ENCODE peak calls at places on chromosomes 13 and 19, in four cellular contexts. M is H1, Q is K562, J is HepG2. A is an unnamed sample.

GRCh38 chr19:52533901-52534300 is 6.4 kb downstream of the ZNF808 start:
- DNase-seq in M (no peak), Q (no peak), J (no peak), A (no peak)

GRCh38 chr19:33763661-33764343 is 32.9 kb upstream of the KCTD15 start:
- DNase-seq in M (no peak), Q (no peak), J (no peak), A (no peak)

GRCh38 chr19:46076951-46077814 is 36.4 kb upstream of the IGFL4 start:
- DNase-seq in M (peak), Q (peak), J (peak), A (no peak)

GRCh38 chr19:45154064-45154827 is 6.5 kb downstream of the NKPD1 start:
- DNase-seq in M (no peak), Q (peak), J (peak), A (no peak)

GRCh38 chr19:46495789-46496099 is at the start of gene PNMA8B:
- DNase-seq in M (peak), Q (peak), J (no peak), A (no peak)

GRCh38 chr19:55277494-55277893 is 2.4 kb downstream of the HSPBP1 start:
- DNase-seq in M (no peak), Q (no peak), J (no peak), A (no peak)

GRCh38 chr19:54517483-54517882 is 14.9 kb downstream of the LAIR2 start:
- DNase-seq in M (peak), Q (peak), J (peak), A (no peak)

GRCh38 chr19:3857449-3858003 is 11.3 kb downstream of the ZFR2 start:
- DNase-seq in M (no peak), Q (no peak), J (no peak), A (no peak)

GRCh38 chr13:82719987-82720386 is 1162.3 kb downstream of the SLITRK1 start:
- DNase-seq in M (no peak), Q (no peak), J (no peak), A (no peak)

GRCh38 chr19:17869114-17869608 is 2.6 kb upstream of the SLC5A5 start:
- DNase-seq in M (peak), Q (no peak), J (no peak), A (no peak)

GRCh38 chr13:35744566-35745203 is 268.2 kb upstream of the MAB21L1 start:
- DNase-seq in M (peak), Q (no peak), J (no peak), A (no peak)

GRCh38 chr19:19540707-19541515 is 2.8 kb downstream of the CILP2 start:
- DNase-seq in M (peak), Q (peak), J (no peak), A (no peak)

GRCh38 chr13:24153979-24154378 is 6.5 kb upstream of the SPATA13 start:
- DNase-seq in M (no peak), Q (no peak), J (no peak), A (no peak)

GRCh38 chr19:5913739-5914357 is at the start of gene CAPS:
- DNase-seq in M (no peak), Q (no peak), J (peak), A (no peak)
- TF ChIP-seq ATF3 in M (no peak), Q (no peak), J (no peak), A (no peak)

DNA sequence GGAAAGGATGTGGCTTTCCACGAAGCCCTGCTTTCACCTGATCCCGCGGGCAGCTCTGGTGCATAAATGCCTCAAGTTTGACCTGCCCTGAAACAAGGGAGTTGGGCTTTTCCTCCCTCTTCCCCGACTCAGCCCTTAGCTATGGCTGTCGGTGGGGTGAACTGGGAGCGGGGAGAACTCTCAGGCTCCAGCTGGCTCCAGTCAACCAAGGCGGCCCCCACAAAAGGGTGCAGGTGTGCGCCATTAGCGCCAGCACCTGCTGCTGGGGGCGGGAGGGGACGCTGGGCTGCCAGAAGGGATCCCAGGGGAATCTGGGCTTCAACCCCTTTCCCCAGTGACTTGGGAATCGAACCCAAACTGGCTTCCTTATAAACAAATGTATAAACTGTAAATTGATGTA is 7.1 kb upstream of the DHRS12 start:
- DNase-seq in M (no peak), Q (no peak), J (no peak), A (no peak)
- TF ChIP-seq CBX5 in M (no peak), Q (no peak), J (no peak), A (no peak)

DNA sequence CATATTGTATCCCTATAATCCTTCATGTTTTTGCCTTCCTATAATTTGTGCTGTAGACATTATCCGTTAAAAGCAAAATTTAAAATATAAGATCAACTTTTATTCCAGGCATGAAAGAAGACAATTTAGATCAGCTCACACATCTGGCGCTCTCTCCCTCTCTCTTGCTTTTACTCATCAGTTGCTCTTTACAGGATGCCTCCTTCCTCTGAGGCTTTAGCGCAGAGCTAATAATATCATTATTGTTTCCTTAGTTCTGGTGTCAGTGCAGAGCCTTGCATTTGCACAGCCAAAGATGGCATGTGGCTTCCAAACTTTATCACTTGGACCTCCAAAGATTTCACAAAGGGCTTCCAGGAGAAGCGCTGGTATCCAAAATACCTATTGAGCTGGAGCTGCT is 295.1 kb downstream of the FGF9 start:
- DNase-seq in M (no peak), Q (no peak), J (no peak), A (no peak)
- TF ChIP-seq ATF3 in M (no peak), Q (no peak), J (no peak), A (no peak)

DNA sequence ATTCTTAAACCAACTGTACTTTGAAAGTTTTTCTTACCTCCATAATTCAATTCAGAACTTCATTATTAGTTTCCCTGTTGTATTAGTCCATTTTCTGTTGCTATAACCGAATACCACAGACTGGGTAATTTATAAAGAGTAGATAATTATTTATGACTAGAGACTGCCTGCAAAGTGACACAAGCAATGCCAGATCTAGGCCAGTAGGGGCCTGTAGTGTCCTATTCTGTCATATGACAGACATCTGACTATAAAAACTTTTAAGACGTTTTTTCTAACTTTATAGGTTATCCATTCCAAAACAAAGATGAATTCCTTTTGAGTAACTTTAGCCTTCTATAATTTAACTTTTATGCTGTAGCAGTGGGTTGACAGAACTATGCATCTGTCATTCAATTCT is 2783.8 kb downstream of the PCDH9 start:
- DNase-seq in M (no peak), Q (no peak), J (no peak), A (no peak)
- TF ChIP-seq CBX5 in M (no peak), Q (no peak), J (no peak), A (no peak)

DNA sequence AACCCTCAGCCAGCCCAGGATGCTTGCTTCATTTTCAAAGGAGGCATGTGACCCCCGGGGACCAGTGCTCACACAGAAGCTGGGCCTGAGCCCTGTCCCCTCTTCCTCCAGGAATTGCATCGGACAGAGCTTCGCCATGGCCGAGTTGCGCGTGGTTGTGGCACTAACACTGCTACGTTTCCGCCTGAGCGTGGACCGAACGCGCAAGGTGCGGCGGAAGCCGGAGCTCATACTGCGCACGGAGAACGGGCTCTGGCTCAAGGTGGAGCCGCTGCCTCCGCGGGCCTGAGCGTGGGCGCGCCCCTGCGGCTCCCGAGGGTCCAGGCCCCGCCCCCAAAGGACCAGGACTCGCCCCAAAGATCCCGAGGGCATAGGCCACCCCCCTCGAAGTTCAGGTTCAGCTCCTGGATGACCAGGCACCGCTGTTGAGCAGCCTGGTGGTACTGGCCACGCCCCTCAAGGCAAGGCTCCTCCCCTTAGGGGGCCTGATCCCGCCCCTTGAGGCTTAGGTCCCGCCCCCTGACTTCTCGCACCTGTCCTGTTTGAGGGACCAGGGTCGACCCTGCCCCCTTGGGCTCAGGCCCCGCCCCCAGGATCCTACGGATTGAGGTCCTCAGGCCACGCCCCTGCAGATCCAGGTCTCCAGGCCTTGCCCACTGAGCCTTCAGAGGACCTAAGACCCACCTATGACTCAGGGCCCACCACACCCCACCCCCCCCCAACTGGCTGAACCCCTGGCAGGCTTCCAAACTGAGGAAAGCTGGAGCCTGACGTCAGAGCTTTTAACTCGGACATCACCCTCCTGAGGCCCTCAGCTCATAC is 43.1 kb downstream of the CYP4F22 start:
- DNase-seq in M (no peak), Q (peak), J (peak), A (no peak)
- TF ChIP-seq ATF3 in M (no peak), Q (no peak), J (no peak), A (no peak)

A was measured in GM12878.